ENCODE peak calls at places on chromosomes 7 and 10, in seven cellular contexts. One of them, this sample, is unnamed.

GRCh38 chr10:125984346-125984745 is 88.0 kb downstream of the FANK1 start:
- DNase-seq in BJ: no peak
- DNase-seq in astrocyte of the spinal cord: no peak
- DNase-seq in breast epithelium: no peak
- DNase-seq in PC-3: no peak
- DNase-seq in GM23338: no peak
- DNase-seq in AG09319: no peak
- DNase-seq in this sample: no peak

GRCh38 chr7:66359656-66360211 is 154.6 kb downstream of the TPST1 start:
- DNase-seq in AG09319: peak
- DNase-seq in astrocyte of the spinal cord: no peak
- DNase-seq in PC-3: no peak
- DNase-seq in breast epithelium: no peak
- DNase-seq in BJ: no peak
- DNase-seq in GM23338: no peak
- DNase-seq in this sample: no peak

GRCh38 chr7:29396563-29396962 is 167.1 kb upstream of the PRR15 start:
- DNase-seq in BJ: no peak
- DNase-seq in AG09319: no peak
- DNase-seq in astrocyte of the spinal cord: no peak
- DNase-seq in breast epithelium: no peak
- DNase-seq in GM23338: no peak
- DNase-seq in PC-3: no peak
- DNase-seq in this sample: no peak

GRCh38 chr7:7176421-7177043 is 5.8 kb upstream of the C1GALT1 start:
- DNase-seq in AG09319: no peak
- DNase-seq in breast epithelium: no peak
- DNase-seq in GM23338: peak
- DNase-seq in BJ: peak
- DNase-seq in astrocyte of the spinal cord: peak
- DNase-seq in PC-3: peak
- DNase-seq in this sample: no peak

GRCh38 chr10:26621889-26622681 is 75.4 kb upstream of the PDSS1 start:
- DNase-seq in PC-3: peak
- DNase-seq in GM23338: peak
- DNase-seq in breast epithelium: no peak
- DNase-seq in BJ: no peak
- DNase-seq in astrocyte of the spinal cord: no peak
- DNase-seq in AG09319: no peak
- DNase-seq in this sample: no peak

GRCh38 chr10:11899067-11899876 is 76.1 kb downstream of the PROSER2 start:
- DNase-seq in PC-3: peak
- DNase-seq in breast epithelium: no peak
- DNase-seq in astrocyte of the spinal cord: no peak
- DNase-seq in AG09319: no peak
- DNase-seq in GM23338: no peak
- DNase-seq in BJ: no peak
- DNase-seq in this sample: no peak

GRCh38 chr7:117759950-117760640 is 113.1 kb downstream of the CTTNBP2 start:
- DNase-seq in breast epithelium: no peak
- DNase-seq in astrocyte of the spinal cord: peak
- DNase-seq in PC-3: no peak
- DNase-seq in BJ: no peak
- DNase-seq in GM23338: no peak
- DNase-seq in AG09319: no peak
- DNase-seq in this sample: no peak

GRCh38 chr10:47090903-47091302 is 179.7 kb downstream of the PTPN20 start:
- DNase-seq in breast epithelium: no peak
- DNase-seq in AG09319: no peak
- DNase-seq in PC-3: no peak
- DNase-seq in astrocyte of the spinal cord: peak
- DNase-seq in GM23338: no peak
- DNase-seq in BJ: no peak
- DNase-seq in this sample: no peak

GRCh38 chr7:11548532-11548931 is 283.5 kb downstream of the THSD7A start:
- DNase-seq in BJ: no peak
- DNase-seq in AG09319: no peak
- DNase-seq in PC-3: peak
- DNase-seq in breast epithelium: no peak
- DNase-seq in GM23338: no peak
- DNase-seq in astrocyte of the spinal cord: peak
- DNase-seq in this sample: no peak

GRCh38 chr7:54757711-54758110 is 1.3 kb downstream of the SEC61G start:
- DNase-seq in astrocyte of the spinal cord: no peak
- DNase-seq in breast epithelium: no peak
- DNase-seq in PC-3: no peak
- DNase-seq in BJ: no peak
- DNase-seq in AG09319: no peak
- DNase-seq in GM23338: no peak
- DNase-seq in this sample: no peak

GRCh38 chr10:14468022-14468421 is 137.3 kb upstream of the FRMD4A start:
- DNase-seq in GM23338: no peak
- DNase-seq in astrocyte of the spinal cord: peak
- DNase-seq in AG09319: no peak
- DNase-seq in PC-3: no peak
- DNase-seq in breast epithelium: no peak
- DNase-seq in BJ: no peak
- DNase-seq in this sample: no peak

GRCh38 chr10:79299397-79300370 is 47.6 kb upstream of the PPIF start:
- DNase-seq in GM23338: no peak
- DNase-seq in breast epithelium: no peak
- DNase-seq in PC-3: peak
- DNase-seq in AG09319: no peak
- DNase-seq in astrocyte of the spinal cord: peak
- DNase-seq in BJ: peak
- DNase-seq in this sample: no peak

GRCh38 chr7:127844707-127845331 is 186.4 kb downstream of the LRRC4 start:
- DNase-seq in AG09319: peak
- DNase-seq in GM23338: no peak
- DNase-seq in BJ: no peak
- DNase-seq in astrocyte of the spinal cord: peak
- DNase-seq in PC-3: peak
- DNase-seq in breast epithelium: no peak
- DNase-seq in this sample: no peak

GRCh38 chr7:139494835-139495568 is 11.5 kb upstream of the KLRG2 start:
- DNase-seq in BJ: no peak
- DNase-seq in astrocyte of the spinal cord: no peak
- DNase-seq in GM23338: no peak
- DNase-seq in AG09319: no peak
- DNase-seq in breast epithelium: no peak
- DNase-seq in PC-3: no peak
- DNase-seq in this sample: no peak

GRCh38 chr10:121436630-121437311 is 161.5 kb downstream of the FGFR2 start:
- DNase-seq in GM23338: peak
- DNase-seq in PC-3: no peak
- DNase-seq in astrocyte of the spinal cord: no peak
- DNase-seq in AG09319: no peak
- DNase-seq in breast epithelium: no peak
- DNase-seq in BJ: no peak
- DNase-seq in this sample: no peak
- TF ChIP-seq CTCF in GM23338: no peak
- TF ChIP-seq CTCF in PC-3: no peak
- TF ChIP-seq CTCF in astrocyte of the spinal cord: no peak
- TF ChIP-seq CTCF in AG09319: no peak
- TF ChIP-seq CTCF in breast epithelium: no peak
- TF ChIP-seq CTCF in BJ: no peak
- TF ChIP-seq CTCF in this sample: no peak

GRCh38 chr10:53134050-53134449 is 361.5 kb upstream of the MBL2 start:
- DNase-seq in BJ: no peak
- DNase-seq in PC-3: no peak
- DNase-seq in GM23338: no peak
- DNase-seq in AG09319: no peak
- DNase-seq in astrocyte of the spinal cord: no peak
- DNase-seq in breast epithelium: no peak
- DNase-seq in this sample: no peak

GRCh38 chr10:53140516-53140915 is 367.9 kb upstream of the MBL2 start:
- DNase-seq in PC-3: peak
- DNase-seq in BJ: no peak
- DNase-seq in breast epithelium: no peak
- DNase-seq in astrocyte of the spinal cord: peak
- DNase-seq in GM23338: no peak
- DNase-seq in AG09319: no peak
- DNase-seq in this sample: no peak

GRCh38 chr10:53130337-53130736 is 357.8 kb upstream of the MBL2 start:
- DNase-seq in AG09319: no peak
- DNase-seq in astrocyte of the spinal cord: no peak
- DNase-seq in GM23338: peak
- DNase-seq in PC-3: no peak
- DNase-seq in BJ: no peak
- DNase-seq in breast epithelium: no peak
- DNase-seq in this sample: no peak

GRCh38 chr10:53135213-53135896 is 362.8 kb upstream of the MBL2 start:
- DNase-seq in BJ: no peak
- DNase-seq in PC-3: peak
- DNase-seq in GM23338: no peak
- DNase-seq in astrocyte of the spinal cord: no peak
- DNase-seq in breast epithelium: no peak
- DNase-seq in AG09319: no peak
- DNase-seq in this sample: no peak

GRCh38 chr10:53135897-53136253 is 363.3 kb upstream of the MBL2 start:
- DNase-seq in astrocyte of the spinal cord: no peak
- DNase-seq in PC-3: no peak
- DNase-seq in GM23338: no peak
- DNase-seq in breast epithelium: no peak
- DNase-seq in AG09319: no peak
- DNase-seq in BJ: no peak
- DNase-seq in this sample: no peak
- TF ChIP-seq CTCF in astrocyte of the spinal cord: no peak
- TF ChIP-seq CTCF in PC-3: no peak
- TF ChIP-seq CTCF in GM23338: no peak
- TF ChIP-seq CTCF in breast epithelium: no peak
- TF ChIP-seq CTCF in AG09319: no peak
- TF ChIP-seq CTCF in BJ: no peak
- TF ChIP-seq CTCF in this sample: no peak

GRCh38 chr10:16049050-16049449 is 188.7 kb upstream of the MINDY3 start:
- DNase-seq in AG09319: no peak
- DNase-seq in astrocyte of the spinal cord: no peak
- DNase-seq in PC-3: peak
- DNase-seq in BJ: no peak
- DNase-seq in breast epithelium: no peak
- DNase-seq in GM23338: peak
- DNase-seq in this sample: no peak
- TF ChIP-seq CTCF in AG09319: no peak
- TF ChIP-seq CTCF in astrocyte of the spinal cord: no peak
- TF ChIP-seq CTCF in PC-3: peak
- TF ChIP-seq CTCF in BJ: no peak
- TF ChIP-seq CTCF in breast epithelium: no peak
- TF ChIP-seq CTCF in GM23338: peak
- TF ChIP-seq CTCF in this sample: no peak

GRCh38 chr7:142321391-142321790 is 63.5 kb upstream of the PRSS58 start:
- DNase-seq in breast epithelium: no peak
- DNase-seq in PC-3: no peak
- DNase-seq in astrocyte of the spinal cord: no peak
- DNase-seq in AG09319: no peak
- DNase-seq in BJ: no peak
- DNase-seq in GM23338: no peak
- DNase-seq in this sample: no peak

GRCh38 chr7:142319970-142320369 is 62.1 kb upstream of the PRSS58 start:
- DNase-seq in astrocyte of the spinal cord: no peak
- DNase-seq in BJ: no peak
- DNase-seq in PC-3: peak
- DNase-seq in GM23338: peak
- DNase-seq in AG09319: no peak
- DNase-seq in breast epithelium: no peak
- DNase-seq in this sample: no peak

GRCh38 chr7:142320883-142321282 is 63.0 kb upstream of the PRSS58 start:
- DNase-seq in breast epithelium: no peak
- DNase-seq in GM23338: no peak
- DNase-seq in BJ: no peak
- DNase-seq in AG09319: no peak
- DNase-seq in astrocyte of the spinal cord: no peak
- DNase-seq in PC-3: no peak
- DNase-seq in this sample: no peak

GRCh38 chr7:142327555-142327954 is 69.7 kb upstream of the PRSS58 start:
- DNase-seq in PC-3: no peak
- DNase-seq in GM23338: no peak
- DNase-seq in BJ: no peak
- DNase-seq in breast epithelium: no peak
- DNase-seq in AG09319: no peak
- DNase-seq in astrocyte of the spinal cord: no peak
- DNase-seq in this sample: no peak

DNA sequence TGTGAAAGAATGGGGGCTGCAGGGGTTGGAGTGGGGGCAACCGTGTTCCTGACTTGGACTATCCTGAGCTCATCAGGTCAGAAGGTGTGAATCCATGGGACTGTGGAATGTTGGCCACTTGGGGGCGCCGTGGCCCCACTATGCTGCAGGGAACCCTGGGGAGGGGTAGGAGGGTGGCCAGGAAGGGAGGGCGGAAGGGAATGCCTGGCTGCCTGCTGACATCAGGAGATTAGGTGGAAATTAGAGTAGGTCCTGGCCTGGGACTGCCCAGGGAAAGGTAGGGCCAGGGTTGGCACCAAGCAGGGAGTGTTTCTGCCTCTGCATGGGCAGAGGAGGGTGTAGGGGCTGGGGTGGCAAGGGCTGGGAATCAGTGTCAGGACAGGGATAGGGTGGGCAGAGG is 65.8 kb upstream of the PRSS58 start:
- DNase-seq in AG09319: no peak
- DNase-seq in astrocyte of the spinal cord: no peak
- DNase-seq in BJ: no peak
- DNase-seq in PC-3: peak
- DNase-seq in breast epithelium: no peak
- DNase-seq in GM23338: peak
- DNase-seq in this sample: no peak
- TF ChIP-seq CTCF in AG09319: no peak
- TF ChIP-seq CTCF in astrocyte of the spinal cord: peak
- TF ChIP-seq CTCF in BJ: no peak
- TF ChIP-seq CTCF in PC-3: peak
- TF ChIP-seq CTCF in breast epithelium: no peak
- TF ChIP-seq CTCF in GM23338: peak
- TF ChIP-seq CTCF in this sample: no peak

DNA sequence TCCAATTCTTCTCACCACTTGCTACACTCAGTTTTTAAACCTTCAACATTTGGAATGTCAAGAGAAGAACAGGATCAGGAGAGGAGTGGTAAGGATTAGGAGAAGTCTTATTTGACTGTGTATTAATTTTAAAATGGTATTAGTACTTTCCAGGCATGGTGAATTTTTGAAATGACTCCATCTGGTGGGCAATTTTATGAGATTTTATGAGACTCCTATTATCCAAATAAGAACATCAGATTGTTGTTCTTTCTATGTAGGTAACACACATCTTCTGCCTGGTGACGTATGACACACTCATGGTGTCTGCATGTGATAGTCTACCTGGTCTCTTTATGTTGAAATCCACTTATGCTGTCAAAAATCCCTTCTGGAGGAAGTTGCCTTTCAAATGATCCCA is 51.0 kb downstream of the SLC13A1 start:
- DNase-seq in BJ: no peak
- DNase-seq in astrocyte of the spinal cord: peak
- DNase-seq in GM23338: no peak
- DNase-seq in AG09319: no peak
- DNase-seq in PC-3: peak
- DNase-seq in breast epithelium: no peak
- DNase-seq in this sample: no peak
- TF ChIP-seq CTCF in BJ: no peak
- TF ChIP-seq CTCF in astrocyte of the spinal cord: peak
- TF ChIP-seq CTCF in GM23338: no peak
- TF ChIP-seq CTCF in AG09319: no peak
- TF ChIP-seq CTCF in PC-3: no peak
- TF ChIP-seq CTCF in breast epithelium: peak
- TF ChIP-seq CTCF in this sample: no peak

GRCh38 chr7:151626422-151627115 is 106.9 kb upstream of the RHEB start:
- DNase-seq in AG09319: no peak
- DNase-seq in PC-3: peak
- DNase-seq in astrocyte of the spinal cord: peak
- DNase-seq in breast epithelium: no peak
- DNase-seq in BJ: no peak
- DNase-seq in GM23338: peak
- DNase-seq in this sample: no peak
- TF ChIP-seq CTCF in AG09319: peak
- TF ChIP-seq CTCF in PC-3: peak
- TF ChIP-seq CTCF in astrocyte of the spinal cord: peak
- TF ChIP-seq CTCF in breast epithelium: peak
- TF ChIP-seq CTCF in BJ: peak
- TF ChIP-seq CTCF in GM23338: peak
- TF ChIP-seq CTCF in this sample: no peak

This sample was measured in omental fat pad.